ENCODE peak calls at places on chromosomes 13 and 19, in eight cellular contexts. E is adrenal gland, P is IMR-90, S is A673, Z is cardiac muscle cell, O is heart left ventricle, N is endodermal cell, R is ovary. T is an unnamed sample. For H3K36me3, the result is how much of the 10 kb centered on the place peaks cover.

GRCh38 chr19:18519962-18520847 is 1.7 kb downstream of the ELL start:
- DNase-seq in S (peak), R (peak), O (peak), P (peak), Z (peak), E (peak), N (peak), T (peak)

GRCh38 chr19:57887195-57887941 is 1.5 kb downstream of the ZNF814 start:
- DNase-seq in S (no peak), R (no peak), N (peak), O (no peak), Z (peak), E (no peak), P (no peak), T (no peak)

GRCh38 chr13:20461481-20461859 is 64.2 kb downstream of the CRYL1 start:
- DNase-seq in P (peak), E (no peak), R (no peak), N (no peak), Z (peak), O (no peak), S (peak), T (no peak)

GRCh38 chr13:26095338-26095737 is 43.5 kb upstream of the SHISA2 start:
- DNase-seq in Z (no peak), P (no peak), O (no peak), R (no peak), N (no peak), S (no peak), E (no peak), T (no peak)

GRCh38 chr13:41708648-41709175 is 251.4 kb downstream of the RGCC start:
- DNase-seq in S (no peak), Z (peak), E (no peak), P (no peak), O (peak), R (no peak), N (no peak), T (no peak)

GRCh38 chr13:39602614-39603366 is at the start of gene LHFPL6:
- DNase-seq in E (peak), P (peak), O (peak), Z (peak), N (peak), S (peak), R (peak), T (peak)

GRCh38 chr19:23118400-23118799 is 1.6 kb downstream of the ZNF730 start:
- DNase-seq in E (no peak), P (no peak), Z (no peak), O (no peak), R (no peak), N (no peak), S (no peak), T (no peak)

GRCh38 chr13:105414639-105415038 is 1120.8 kb downstream of the EFNB2 start:
- DNase-seq in P (no peak), S (no peak), Z (no peak), E (no peak), R (no peak), N (no peak), O (no peak), T (no peak)

GRCh38 chr13:79995334-79995733 is 345.6 kb downstream of the SPRY2 start:
- DNase-seq in P (peak), Z (peak), S (peak), N (no peak), O (no peak), E (no peak), R (no peak), T (no peak)

GRCh38 chr13:105796081-105796480 is 739.4 kb downstream of the EFNB2 start:
- DNase-seq in R (no peak), S (no peak), P (no peak), E (no peak), Z (no peak), N (no peak), O (no peak), T (no peak)

GRCh38 chr19:18417250-18418033 is 1.8 kb upstream of the SSBP4 start:
- DNase-seq in O (peak), N (peak), R (peak), S (peak), E (peak), Z (peak), P (peak), T (peak)

GRCh38 chr13:97460853-97461252 is 26.9 kb downstream of the RAP2A start:
- DNase-seq in Z (no peak), P (no peak), R (no peak), O (no peak), N (no peak), S (no peak), E (no peak), T (no peak)

GRCh38 chr19:29666634-29667389 is 1.6 kb downstream of the PLEKHF1 start:
- DNase-seq in Z (peak), O (peak), E (peak), S (peak), N (peak), R (peak), P (peak), T (peak)

GRCh38 chr19:18109363-18109730 is 11.8 kb downstream of the MAST3 start:
- DNase-seq in R (no peak), E (no peak), O (no peak), S (no peak), N (no peak), P (no peak), Z (no peak), T (no peak)

GRCh38 chr19:55257461-55258411 is 1.1 kb downstream of the PPP6R1 start:
- DNase-seq in P (peak), R (no peak), Z (peak), S (no peak), O (no peak), E (peak), N (peak), T (no peak)

GRCh38 chr19:10290876-10291553 is 1.3 kb downstream of the ICAM5 start:
- DNase-seq in N (peak), O (peak), S (peak), E (no peak), P (peak), R (peak), Z (peak), T (peak)

GRCh38 chr13:94641432-94641941 is 39.8 kb downstream of the GPR180 start:
- DNase-seq in O (no peak), S (peak), N (no peak), R (no peak), Z (peak), E (no peak), P (peak), T (no peak)

GRCh38 chr13:33957497-33957905 is 139.6 kb downstream of the RFC3 start:
- DNase-seq in R (no peak), P (no peak), N (no peak), O (no peak), E (no peak), Z (no peak), S (no peak), T (no peak)

GRCh38 chr13:21957833-21958232 is 287.0 kb downstream of the FGF9 start:
- DNase-seq in P (peak), Z (no peak), O (no peak), S (no peak), E (no peak), R (no peak), N (no peak), T (no peak)

GRCh38 chr19:8458380-8458779 is 13.6 kb downstream of the HNRNPM start:
- DNase-seq in O (no peak), P (no peak), S (no peak), N (no peak), Z (no peak), E (no peak), R (no peak), T (no peak)

GRCh38 chr13:76307157-76307556 is 579.0 kb downstream of the KCTD12 start:
- DNase-seq in E (no peak), O (no peak), Z (peak), R (no peak), P (peak), S (no peak), N (no peak), T (no peak)

GRCh38 chr13:40109324-40109958 is 454.0 kb downstream of the COG6 start:
- DNase-seq in R (no peak), Z (peak), O (no peak), P (peak), E (no peak), S (no peak), N (no peak), T (no peak)

GRCh38 chr13:101085551-101085950 is 330.8 kb downstream of the NALCN start:
- DNase-seq in N (no peak), Z (no peak), P (no peak), O (no peak), E (no peak), R (no peak), S (no peak), T (no peak)
- H3K36me3 ChIP-seq in N (under half), Z (under half), P (under half), O (under half), E (under half), R (under half), S (under half), T (under half)

GRCh38 chr13:29428310-29428991 is 167.0 kb downstream of the SLC7A1 start:
- DNase-seq in E (no peak), S (no peak), O (peak), N (peak), P (no peak), Z (peak), R (peak), T (no peak)
- TF ChIP-seq CTCF in E (no peak), S (no peak), O (no peak), N (peak), P (no peak), Z (no peak), R (no peak), T (no peak)

GRCh38 chr19:38692458-38693379 is 45.3 kb downstream of the ACTN4 start:
- DNase-seq in N (no peak), E (no peak), R (no peak), P (no peak), Z (no peak), S (no peak), O (no peak), T (no peak)
- H3K36me3 ChIP-seq in N (half or more), E (under half), R (under half), P (under half), Z (under half), S (under half), O (under half), T (under half)

GRCh38 chr13:110683203-110683883 is 22.6 kb downstream of the CARS2 start:
- DNase-seq in N (no peak), P (peak), Z (peak), S (peak), R (no peak), O (no peak), E (peak), T (no peak)

GRCh38 chr13:110682746-110683145 is 23.2 kb downstream of the CARS2 start:
- DNase-seq in S (no peak), N (no peak), R (no peak), O (no peak), E (no peak), P (no peak), Z (no peak), T (no peak)

GRCh38 chr13:110677731-110678545 is 28.0 kb downstream of the CARS2 start:
- DNase-seq in N (no peak), E (no peak), O (no peak), S (no peak), Z (peak), R (no peak), P (peak), T (no peak)

GRCh38 chr13:110681868-110682550 is 23.9 kb downstream of the CARS2 start:
- DNase-seq in N (no peak), E (no peak), O (no peak), Z (no peak), S (no peak), R (no peak), P (no peak), T (no peak)

GRCh38 chr13:110680852-110681251 is 25.1 kb downstream of the CARS2 start:
- DNase-seq in E (no peak), Z (no peak), P (no peak), N (peak), S (peak), R (no peak), O (no peak), T (no peak)
- TF ChIP-seq CTCF in E (no peak), Z (peak), P (peak), N (peak), S (peak), R (no peak), O (peak), T (peak)

DNA sequence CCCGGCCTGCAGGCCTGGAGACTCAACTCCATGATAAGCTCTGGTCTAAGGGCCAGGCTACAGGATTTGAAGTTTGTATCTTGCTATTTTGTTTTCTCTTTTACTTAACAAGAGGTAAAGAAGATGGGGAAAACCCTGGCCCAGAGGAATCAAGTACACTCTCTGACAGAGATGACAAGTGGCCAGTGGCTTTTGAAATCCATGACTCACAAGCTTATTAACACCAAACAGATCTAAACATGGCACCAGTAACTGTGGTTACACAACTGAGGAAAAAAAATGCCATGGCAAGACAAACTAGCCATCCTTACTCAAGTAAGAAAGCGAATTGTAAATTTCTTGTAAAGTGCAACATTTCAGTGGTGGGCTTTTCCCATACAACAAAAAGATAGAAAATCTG is 72.6 kb upstream of the SERTM1 start:
- DNase-seq in E (no peak), P (no peak), Z (no peak), R (no peak), O (no peak), N (no peak), S (no peak), T (no peak)
- H3K36me3 ChIP-seq in E (under half), P (under half), Z (under half), R (under half), O (under half), N (under half), S (under half), T (under half)

GRCh38 chr19:15187026-15188007 is 13.5 kb downstream of the NOTCH3 start:
- DNase-seq in P (no peak), S (peak), R (no peak), Z (no peak), N (peak), E (no peak), O (no peak), T (no peak)

GRCh38 chr19:15184776-15185175 is 16.0 kb downstream of the NOTCH3 start:
- DNase-seq in Z (no peak), P (no peak), N (no peak), R (no peak), S (no peak), E (no peak), O (no peak), T (no peak)

GRCh38 chr19:15188851-15189250 is 11.9 kb downstream of the NOTCH3 start:
- DNase-seq in P (no peak), N (no peak), R (no peak), S (no peak), E (no peak), Z (no peak), O (no peak), T (no peak)

GRCh38 chr19:15181394-15181793 is 19.4 kb downstream of the NOTCH3 start:
- DNase-seq in Z (no peak), S (no peak), E (no peak), R (no peak), N (no peak), O (no peak), P (no peak), T (no peak)

DNA sequence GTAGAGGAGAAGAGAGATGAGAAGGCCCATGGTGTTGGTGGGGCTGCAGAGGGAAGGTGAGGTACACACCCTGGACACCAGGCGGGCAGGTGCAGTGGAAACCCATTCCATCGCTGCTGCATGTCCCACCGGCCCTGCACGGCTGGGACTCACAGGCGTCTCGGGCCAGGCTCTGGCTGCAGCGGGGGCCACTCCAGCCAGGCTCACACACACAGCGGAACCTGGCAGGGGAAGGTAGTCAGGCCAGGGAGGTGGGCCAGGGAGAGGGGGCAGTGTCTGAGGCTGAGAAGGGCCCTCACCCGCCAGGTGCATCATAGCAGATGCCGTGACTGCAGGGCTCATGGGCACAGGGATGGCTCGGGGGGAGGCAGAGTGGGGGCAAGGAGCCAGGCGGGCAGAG is 15.6 kb downstream of the NOTCH3 start:
- DNase-seq in O (no peak), E (no peak), N (no peak), Z (no peak), P (no peak), R (no peak), S (no peak), T (no peak)
- TF ChIP-seq CTCF in O (no peak), E (no peak), N (no peak), Z (no peak), P (no peak), R (no peak), S (no peak), T (no peak)

DNA sequence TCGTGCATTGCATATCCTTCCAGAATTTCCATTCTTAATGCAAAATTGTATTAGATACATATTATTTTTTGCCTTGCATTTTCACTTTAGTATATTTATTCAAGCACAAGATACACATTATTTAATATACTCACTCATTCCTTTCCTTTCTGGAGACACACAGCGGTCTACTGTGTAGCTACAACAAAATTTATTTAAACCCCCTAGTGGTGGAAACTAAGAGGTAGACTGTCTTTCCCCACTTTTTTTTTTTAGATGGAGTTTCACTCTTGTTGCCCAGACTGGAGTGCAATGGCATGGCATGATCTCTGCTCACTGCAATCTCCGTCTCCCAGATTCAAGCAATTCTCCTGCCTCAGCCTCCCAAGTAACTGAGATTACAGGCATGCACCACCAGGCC is 2040.3 kb upstream of the PCDH20 start:
- DNase-seq in Z (peak), S (peak), R (no peak), P (no peak), O (no peak), N (no peak), E (no peak), T (no peak)
- H3K36me3 ChIP-seq in Z (under half), S (under half), R (under half), P (under half), O (under half), N (under half), E (under half), T (under half)

GRCh38 chr19:3599776-3600183 is 6.9 kb downstream of the TBXA2R start:
- DNase-seq in O (peak), E (no peak), R (no peak), Z (no peak), S (no peak), N (peak), P (no peak), T (peak)
- TF ChIP-seq CTCF in O (no peak), E (no peak), R (no peak), Z (peak), S (no peak), N (peak), P (peak), T (no peak)

DNA sequence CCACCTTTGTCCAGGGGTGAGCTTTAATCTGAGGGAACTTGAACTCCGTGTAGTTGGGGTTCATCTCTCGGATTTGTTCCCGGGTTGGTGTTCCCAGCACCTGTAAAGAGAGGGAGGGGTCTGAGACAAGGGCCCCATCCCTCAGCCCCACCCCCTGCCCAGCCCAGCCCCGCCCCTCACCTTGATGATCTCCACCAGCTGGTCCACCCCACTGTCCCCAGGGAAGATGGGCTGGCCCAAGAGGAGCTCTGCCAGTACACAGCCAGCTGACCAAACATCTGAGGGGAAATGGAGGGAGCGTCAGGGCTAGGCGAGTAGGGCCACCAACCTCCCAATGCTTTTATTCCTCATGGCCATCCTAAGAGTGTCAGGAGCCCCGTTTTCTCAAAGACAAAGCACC is 9.3 kb downstream of the GSK3A start:
- DNase-seq in E (no peak), S (no peak), Z (no peak), R (no peak), O (no peak), P (no peak), N (no peak), T (no peak)
- H3K36me3 ChIP-seq in E (under half), S (half or more), Z (under half), R (under half), O (half or more), P (half or more), N (half or more), T (half or more)

T was measured in upper lobe of right lung.